ENCODE peak calls at places on chromosomes 7 and 10, in ten cellular contexts. One of them, this sample, is unnamed.

GRCh38 chr10:90871279-90871760 is 454 bp upstream of the RPP30 start:
- DNase-seq in stimulated activated CD8-positive, alpha-beta memory T cell treated with anti-CD3 and anti-CD28 coated beads, Interleukin-4, amount 100 ng/mL, for 24 hours: no peak
- DNase-seq in A172: peak
- DNase-seq in T-cell: no peak
- DNase-seq in HCT116: no peak
- DNase-seq in naive B cell: peak
- DNase-seq in neuronal stem cell: peak
- DNase-seq in iPS-NIHi11: peak
- DNase-seq in NCI-H1694: no peak
- DNase-seq in GM19239: no peak
- DNase-seq in this sample: peak

GRCh38 chr7:113784317-113784716 is 134.5 kb downstream of the PPP1R3A start:
- DNase-seq in stimulated activated CD8-positive, alpha-beta memory T cell treated with anti-CD3 and anti-CD28 coated beads, Interleukin-4, amount 100 ng/mL, for 24 hours: no peak
- DNase-seq in A172: peak
- DNase-seq in T-cell: no peak
- DNase-seq in HCT116: no peak
- DNase-seq in naive B cell: no peak
- DNase-seq in neuronal stem cell: no peak
- DNase-seq in iPS-NIHi11: no peak
- DNase-seq in NCI-H1694: no peak
- DNase-seq in GM19239: no peak
- DNase-seq in this sample: no peak

GRCh38 chr7:148303295-148304013 is 287.1 kb upstream of the C7orf33 start:
- DNase-seq in stimulated activated CD8-positive, alpha-beta memory T cell treated with anti-CD3 and anti-CD28 coated beads, Interleukin-4, amount 100 ng/mL, for 24 hours: no peak
- DNase-seq in A172: peak
- DNase-seq in T-cell: no peak
- DNase-seq in HCT116: no peak
- DNase-seq in naive B cell: no peak
- DNase-seq in neuronal stem cell: no peak
- DNase-seq in iPS-NIHi11: no peak
- DNase-seq in NCI-H1694: peak
- DNase-seq in GM19239: no peak
- DNase-seq in this sample: peak

GRCh38 chr10:101952196-101952595 is 103.8 kb downstream of the ARMH3 start:
- DNase-seq in stimulated activated CD8-positive, alpha-beta memory T cell treated with anti-CD3 and anti-CD28 coated beads, Interleukin-4, amount 100 ng/mL, for 24 hours: no peak
- DNase-seq in A172: no peak
- DNase-seq in T-cell: no peak
- DNase-seq in HCT116: no peak
- DNase-seq in naive B cell: no peak
- DNase-seq in neuronal stem cell: no peak
- DNase-seq in iPS-NIHi11: no peak
- DNase-seq in NCI-H1694: no peak
- DNase-seq in GM19239: no peak
- DNase-seq in this sample: no peak

GRCh38 chr7:43018446-43018845 is 86.3 kb downstream of the MRPL32 start:
- DNase-seq in stimulated activated CD8-positive, alpha-beta memory T cell treated with anti-CD3 and anti-CD28 coated beads, Interleukin-4, amount 100 ng/mL, for 24 hours: no peak
- DNase-seq in A172: peak
- DNase-seq in T-cell: no peak
- DNase-seq in HCT116: peak
- DNase-seq in naive B cell: no peak
- DNase-seq in neuronal stem cell: no peak
- DNase-seq in iPS-NIHi11: no peak
- DNase-seq in NCI-H1694: no peak
- DNase-seq in GM19239: no peak
- DNase-seq in this sample: no peak

GRCh38 chr7:64555046-64555445 is 7.8 kb downstream of the ZNF680 start:
- DNase-seq in stimulated activated CD8-positive, alpha-beta memory T cell treated with anti-CD3 and anti-CD28 coated beads, Interleukin-4, amount 100 ng/mL, for 24 hours: no peak
- DNase-seq in A172: no peak
- DNase-seq in T-cell: no peak
- DNase-seq in HCT116: no peak
- DNase-seq in naive B cell: no peak
- DNase-seq in neuronal stem cell: no peak
- DNase-seq in iPS-NIHi11: no peak
- DNase-seq in NCI-H1694: no peak
- DNase-seq in GM19239: no peak
- DNase-seq in this sample: no peak

GRCh38 chr7:158017226-158018060 is 570.2 kb downstream of the PTPRN2 start:
- DNase-seq in stimulated activated CD8-positive, alpha-beta memory T cell treated with anti-CD3 and anti-CD28 coated beads, Interleukin-4, amount 100 ng/mL, for 24 hours: no peak
- DNase-seq in A172: no peak
- DNase-seq in T-cell: no peak
- DNase-seq in HCT116: no peak
- DNase-seq in naive B cell: no peak
- DNase-seq in neuronal stem cell: no peak
- DNase-seq in iPS-NIHi11: no peak
- DNase-seq in NCI-H1694: no peak
- DNase-seq in GM19239: no peak
- DNase-seq in this sample: no peak

GRCh38 chr7:155961241-155962190 is 149.3 kb upstream of the SHH start:
- DNase-seq in stimulated activated CD8-positive, alpha-beta memory T cell treated with anti-CD3 and anti-CD28 coated beads, Interleukin-4, amount 100 ng/mL, for 24 hours: no peak
- DNase-seq in A172: peak
- DNase-seq in T-cell: no peak
- DNase-seq in HCT116: peak
- DNase-seq in naive B cell: no peak
- DNase-seq in neuronal stem cell: no peak
- DNase-seq in iPS-NIHi11: no peak
- DNase-seq in NCI-H1694: no peak
- DNase-seq in GM19239: no peak
- DNase-seq in this sample: peak

GRCh38 chr7:111982133-111982532 is 224.1 kb downstream of the DOCK4 start:
- DNase-seq in stimulated activated CD8-positive, alpha-beta memory T cell treated with anti-CD3 and anti-CD28 coated beads, Interleukin-4, amount 100 ng/mL, for 24 hours: no peak
- DNase-seq in A172: no peak
- DNase-seq in T-cell: no peak
- DNase-seq in HCT116: no peak
- DNase-seq in naive B cell: no peak
- DNase-seq in neuronal stem cell: no peak
- DNase-seq in iPS-NIHi11: no peak
- DNase-seq in NCI-H1694: no peak
- DNase-seq in GM19239: no peak
- DNase-seq in this sample: no peak

GRCh38 chr7:22292519-22292918 is 64.4 kb downstream of the RAPGEF5 start:
- DNase-seq in stimulated activated CD8-positive, alpha-beta memory T cell treated with anti-CD3 and anti-CD28 coated beads, Interleukin-4, amount 100 ng/mL, for 24 hours: no peak
- DNase-seq in A172: no peak
- DNase-seq in T-cell: no peak
- DNase-seq in HCT116: no peak
- DNase-seq in naive B cell: no peak
- DNase-seq in neuronal stem cell: no peak
- DNase-seq in iPS-NIHi11: no peak
- DNase-seq in NCI-H1694: no peak
- DNase-seq in GM19239: no peak
- DNase-seq in this sample: no peak

GRCh38 chr10:58384536-58384998 is 643 bp upstream of the TFAM start:
- DNase-seq in stimulated activated CD8-positive, alpha-beta memory T cell treated with anti-CD3 and anti-CD28 coated beads, Interleukin-4, amount 100 ng/mL, for 24 hours: no peak
- DNase-seq in A172: no peak
- DNase-seq in T-cell: no peak
- DNase-seq in HCT116: no peak
- DNase-seq in naive B cell: no peak
- DNase-seq in neuronal stem cell: no peak
- DNase-seq in iPS-NIHi11: no peak
- DNase-seq in NCI-H1694: no peak
- DNase-seq in GM19239: no peak
- DNase-seq in this sample: no peak

GRCh38 chr7:86006909-86007308 is 636.8 kb upstream of the GRM3 start:
- DNase-seq in stimulated activated CD8-positive, alpha-beta memory T cell treated with anti-CD3 and anti-CD28 coated beads, Interleukin-4, amount 100 ng/mL, for 24 hours: no peak
- DNase-seq in A172: no peak
- DNase-seq in T-cell: no peak
- DNase-seq in HCT116: no peak
- DNase-seq in naive B cell: no peak
- DNase-seq in neuronal stem cell: no peak
- DNase-seq in iPS-NIHi11: no peak
- DNase-seq in NCI-H1694: no peak
- DNase-seq in GM19239: no peak
- DNase-seq in this sample: no peak

GRCh38 chr7:121739465-121739864 is 133.5 kb upstream of the PTPRZ1 start:
- DNase-seq in stimulated activated CD8-positive, alpha-beta memory T cell treated with anti-CD3 and anti-CD28 coated beads, Interleukin-4, amount 100 ng/mL, for 24 hours: no peak
- DNase-seq in A172: no peak
- DNase-seq in T-cell: no peak
- DNase-seq in HCT116: no peak
- DNase-seq in naive B cell: no peak
- DNase-seq in neuronal stem cell: peak
- DNase-seq in iPS-NIHi11: no peak
- DNase-seq in NCI-H1694: no peak
- DNase-seq in GM19239: no peak
- DNase-seq in this sample: peak

GRCh38 chr10:109732254-109732653 is 191.1 kb downstream of the XPNPEP1 start:
- DNase-seq in stimulated activated CD8-positive, alpha-beta memory T cell treated with anti-CD3 and anti-CD28 coated beads, Interleukin-4, amount 100 ng/mL, for 24 hours: no peak
- DNase-seq in A172: no peak
- DNase-seq in T-cell: no peak
- DNase-seq in HCT116: no peak
- DNase-seq in naive B cell: no peak
- DNase-seq in neuronal stem cell: no peak
- DNase-seq in iPS-NIHi11: no peak
- DNase-seq in NCI-H1694: no peak
- DNase-seq in GM19239: no peak
- DNase-seq in this sample: no peak

GRCh38 chr7:36408589-36408988 is 18.9 kb downstream of the ANLN start:
- DNase-seq in stimulated activated CD8-positive, alpha-beta memory T cell treated with anti-CD3 and anti-CD28 coated beads, Interleukin-4, amount 100 ng/mL, for 24 hours: no peak
- DNase-seq in A172: no peak
- DNase-seq in T-cell: no peak
- DNase-seq in HCT116: no peak
- DNase-seq in naive B cell: no peak
- DNase-seq in neuronal stem cell: no peak
- DNase-seq in iPS-NIHi11: no peak
- DNase-seq in NCI-H1694: no peak
- DNase-seq in GM19239: no peak
- DNase-seq in this sample: no peak

GRCh38 chr7:50584793-50585399 is 19.7 kb upstream of the DDC start:
- DNase-seq in stimulated activated CD8-positive, alpha-beta memory T cell treated with anti-CD3 and anti-CD28 coated beads, Interleukin-4, amount 100 ng/mL, for 24 hours: no peak
- DNase-seq in A172: peak
- DNase-seq in T-cell: no peak
- DNase-seq in HCT116: no peak
- DNase-seq in naive B cell: no peak
- DNase-seq in neuronal stem cell: no peak
- DNase-seq in iPS-NIHi11: peak
- DNase-seq in NCI-H1694: no peak
- DNase-seq in GM19239: no peak
- DNase-seq in this sample: no peak

GRCh38 chr7:84251183-84251845 is 56.7 kb upstream of the SEMA3A start:
- DNase-seq in stimulated activated CD8-positive, alpha-beta memory T cell treated with anti-CD3 and anti-CD28 coated beads, Interleukin-4, amount 100 ng/mL, for 24 hours: no peak
- DNase-seq in A172: peak
- DNase-seq in T-cell: no peak
- DNase-seq in HCT116: no peak
- DNase-seq in naive B cell: no peak
- DNase-seq in neuronal stem cell: no peak
- DNase-seq in iPS-NIHi11: no peak
- DNase-seq in NCI-H1694: no peak
- DNase-seq in GM19239: no peak
- DNase-seq in this sample: peak